ENCODE peak calls at places on chromosomes 7 and 10, in nine cellular contexts. G is HFFc6, F is colonic mucosa, D is ovary, Y is heart right ventricle, Z is heart left ventricle, L is GM20000, P is progenitor cell of endocrine pancreas, X is uterus. Q is an unnamed sample.
A peak's percentile ranks its signal among the peaks of the same experiment; 100 is the strongest.

GRCh38 chr7:144830811-144831210 is 5.0 kb downstream of the TPK1 start:
- DNase-seq in G (no peak), F (no peak), D (no peak), Y (no peak), Z (no peak), L (no peak), P (no peak), X (no peak), Q (no peak)

GRCh38 chr10:91788527-91788926 is 9.7 kb upstream of the TNKS2 start:
- DNase-seq in G (no peak), F (no peak), D (no peak), Y (no peak), Z (no peak), L (no peak), P (no peak), X (no peak), Q (no peak)

GRCh38 chr7:121323934-121324333 is 4.9 kb upstream of the WNT16 start:
- DNase-seq in G (no peak), F (no peak), D (no peak), Y (no peak), Z (no peak), L (no peak), P (no peak), X (no peak), Q (no peak)

GRCh38 chr10:89217057-89217990 is 10.2 kb upstream of the CH25H start:
- DNase-seq in G (peak; percentile 50), F (peak; percentile 71), D (peak; percentile 62), Y (no peak), Z (peak; percentile 58), L (peak; percentile 32), P (no peak), X (peak; percentile 63), Q (peak; percentile 61)

GRCh38 chr7:145698526-145699262 is 417.9 kb upstream of the CNTNAP2 start:
- DNase-seq in G (no peak), F (no peak), D (no peak), Y (no peak), Z (no peak), L (peak; percentile 13), P (no peak), X (no peak), Q (no peak)

GRCh38 chr10:32788359-32788758 is 169.7 kb downstream of the ITGB1 start:
- DNase-seq in G (no peak), F (no peak), D (no peak), Y (no peak), Z (no peak), L (no peak), P (no peak), X (no peak), Q (no peak)

GRCh38 chr10:132566892-132567291 is 29.3 kb downstream of the INPP5A start:
- DNase-seq in G (no peak), F (no peak), D (no peak), Y (no peak), Z (no peak), L (no peak), P (no peak), X (no peak), Q (no peak)

GRCh38 chr10:51607436-51607835 is 92.0 kb downstream of the CSTF2T start:
- DNase-seq in G (no peak), F (no peak), D (no peak), Y (no peak), Z (no peak), L (no peak), P (no peak), X (no peak), Q (no peak)

GRCh38 chr7:69208848-69209247 is 389.4 kb upstream of the AUTS2 start:
- DNase-seq in G (no peak), F (no peak), D (no peak), Y (no peak), Z (no peak), L (peak; percentile 41), P (no peak), X (no peak), Q (no peak)

GRCh38 chr7:101564778-101565211 is 64.3 kb downstream of the MYL10 start:
- DNase-seq in G (no peak), F (peak; percentile 85), D (no peak), Y (no peak), Z (no peak), L (no peak), P (no peak), X (no peak), Q (no peak)

GRCh38 chr7:96833701-96834453 is 124.2 kb upstream of the SEM1 start:
- DNase-seq in G (no peak), F (no peak), D (no peak), Y (no peak), Z (no peak), L (no peak), P (no peak), X (no peak), Q (no peak)

GRCh38 chr7:130387628-130388403 is 7.5 kb downstream of the CPA1 start:
- DNase-seq in G (no peak), F (no peak), D (no peak), Y (no peak), Z (no peak), L (no peak), P (no peak), X (no peak), Q (no peak)

DNA sequence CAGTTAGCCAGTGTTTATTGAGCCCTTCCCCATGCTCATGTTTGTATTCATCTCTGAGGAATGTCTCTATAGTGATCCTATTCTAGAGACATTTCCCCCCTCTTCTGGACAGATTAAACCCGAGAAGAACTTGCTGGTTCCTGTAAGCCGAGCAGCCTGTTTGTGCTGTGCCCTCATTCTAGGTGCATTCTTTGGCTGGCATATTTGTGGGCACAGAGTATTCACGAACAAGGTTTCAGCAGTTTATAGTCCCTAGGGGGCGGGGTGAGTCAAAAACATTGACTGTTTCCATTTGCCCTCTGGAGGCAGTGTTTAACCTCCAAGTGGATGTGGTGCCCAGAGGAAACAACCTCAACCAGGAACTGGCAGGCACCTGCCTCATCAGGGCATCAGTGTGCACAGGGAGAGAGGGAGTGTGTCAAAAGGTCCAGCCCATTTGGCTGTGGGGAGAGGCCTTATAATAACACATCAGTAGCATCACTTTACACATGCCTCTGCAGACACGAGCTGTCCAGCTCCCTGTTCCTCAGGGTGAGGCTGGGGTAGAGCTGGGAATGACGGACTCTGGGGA is 273.3 kb upstream of the LRGUK start:
- DNase-seq in G (peak; percentile 91), F (peak; percentile 61), D (no peak), Y (no peak), Z (no peak), L (peak; percentile 18), P (no peak), X (no peak), Q (no peak)
- TF ChIP-seq CTCF in G (peak; percentile 78), F (peak; percentile 39), D (no peak), Y (no peak), Z (peak; percentile 11), L (peak; percentile 5), P (peak; percentile 52), X (no peak), Q (peak; percentile 41)

GRCh38 chr10:70565556-70566514 is 36.7 kb downstream of the PRF1 start:
- DNase-seq in G (no peak), F (no peak), D (peak; percentile 23), Y (no peak), Z (no peak), L (no peak), P (no peak), X (no peak), Q (no peak)
- TF ChIP-seq CTCF in G (no peak), F (no peak), D (no peak), Y (no peak), Z (no peak), L (no peak), P (no peak), X (no peak), Q (no peak)

DNA sequence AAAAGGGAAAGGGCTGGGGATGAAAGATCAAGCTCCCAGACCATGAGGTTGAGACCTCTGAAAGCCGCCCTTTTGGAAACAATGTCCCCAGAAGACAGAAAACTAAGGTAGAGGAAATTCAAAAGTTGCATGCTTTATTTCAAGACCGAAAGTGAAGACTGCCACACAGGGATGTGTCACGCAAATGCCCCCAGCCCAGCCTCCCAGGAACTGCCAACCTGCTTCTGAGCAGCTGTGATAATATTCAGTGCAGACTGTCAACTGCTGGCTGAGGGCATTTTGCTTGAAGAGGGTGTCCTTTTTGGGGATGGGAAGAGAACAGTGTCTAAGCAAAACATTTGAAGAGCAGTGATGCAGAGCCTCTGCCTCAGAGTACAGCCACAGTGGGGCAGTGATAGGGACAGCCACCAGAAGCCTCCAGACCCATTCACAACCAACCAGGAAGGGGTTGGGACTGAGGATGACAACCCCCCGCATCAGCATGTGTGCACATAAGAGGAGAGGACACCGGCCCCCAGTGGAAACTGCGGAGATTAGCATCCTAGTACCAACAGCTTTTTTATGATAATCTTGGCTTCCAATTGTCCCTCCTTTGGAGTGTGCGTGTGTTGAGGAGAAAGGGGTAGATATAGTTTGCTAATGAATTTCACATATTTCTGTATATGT is 34.7 kb upstream of the NFE2L3 start:
- DNase-seq in G (no peak), F (no peak), D (no peak), Y (no peak), Z (no peak), L (no peak), P (no peak), X (no peak), Q (no peak)
- TF ChIP-seq CTCF in G (no peak), F (no peak), D (no peak), Y (no peak), Z (no peak), L (no peak), P (no peak), X (no peak), Q (no peak)

DNA sequence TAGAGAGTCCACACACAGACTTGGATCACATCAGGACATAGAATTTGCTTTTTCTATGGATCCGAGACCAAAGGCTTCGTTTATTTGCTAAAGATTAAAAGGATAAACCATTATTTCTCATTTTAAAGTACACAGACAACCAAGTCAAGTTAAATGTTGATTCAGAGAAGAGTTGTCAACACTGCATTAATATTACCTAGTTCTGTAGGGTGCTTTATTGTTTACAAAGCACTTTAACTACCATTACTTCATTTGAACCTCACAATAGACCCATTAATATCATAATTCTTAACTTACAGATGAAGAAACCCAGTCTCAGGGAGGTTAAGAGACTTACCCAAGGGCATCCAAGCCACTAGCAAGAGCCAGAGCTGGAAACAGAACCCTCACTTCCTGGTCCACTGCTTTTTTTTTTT is 43.2 kb upstream of the GSAP start:
- DNase-seq in G (no peak), F (no peak), D (no peak), Y (no peak), Z (no peak), L (no peak), P (no peak), X (no peak), Q (no peak)
- TF ChIP-seq CTCF in G (no peak), F (no peak), D (no peak), Y (no peak), Z (no peak), L (no peak), P (no peak), X (no peak), Q (no peak)

DNA sequence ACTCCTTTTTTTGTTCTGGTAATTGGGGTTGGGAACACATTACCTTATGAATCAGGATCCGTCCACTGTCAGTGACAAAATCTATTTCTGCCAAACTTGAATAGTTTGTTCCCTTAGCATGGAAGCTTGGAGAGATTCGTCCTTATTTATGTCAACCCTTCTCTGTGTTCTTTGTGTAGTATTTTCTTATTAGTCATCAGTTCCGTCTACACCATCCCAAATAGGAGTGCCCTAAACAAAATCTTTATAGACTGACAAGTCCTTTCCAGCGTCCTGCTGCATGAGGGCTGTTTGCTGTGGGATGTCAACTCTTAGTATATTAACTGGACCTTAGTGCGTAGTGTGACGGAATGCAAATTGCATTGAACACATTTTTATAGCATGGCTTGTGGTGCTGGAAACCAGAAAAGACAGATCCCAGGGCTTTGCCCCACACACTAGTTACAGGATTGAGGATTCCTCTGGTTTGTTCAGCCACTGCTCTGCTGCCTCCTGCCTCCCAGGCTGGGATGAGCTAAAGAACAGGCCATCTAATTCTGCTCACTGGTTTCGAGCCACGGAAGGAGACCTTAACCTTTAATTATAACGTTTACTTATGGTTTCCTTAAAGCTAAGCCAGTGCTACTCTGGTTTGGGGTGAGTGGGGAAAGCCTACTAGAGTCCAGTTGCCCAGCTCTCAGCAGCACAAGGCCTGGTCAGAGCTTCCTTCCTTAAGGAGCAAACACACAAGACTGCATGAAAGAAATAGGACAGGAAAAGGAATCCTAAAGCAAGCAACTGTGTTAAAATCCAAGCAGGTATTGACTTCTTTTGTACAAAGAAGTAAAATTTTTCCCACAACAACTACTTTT is 194.4 kb downstream of the CCSER2 start:
- DNase-seq in G (no peak), F (no peak), D (no peak), Y (no peak), Z (no peak), L (no peak), P (no peak), X (no peak), Q (no peak)
- TF ChIP-seq CTCF in G (no peak), F (no peak), D (no peak), Y (no peak), Z (no peak), L (no peak), P (no peak), X (no peak), Q (no peak)

Q was measured in neural crest cell.